ENCODE peak calls at places on chromosomes 13 and 19, in four cellular contexts. Z is GM23338, V is tibial nerve, M is H1. X is an unnamed sample.

GRCh38 chr13:42803563-42804212 is 22.3 kb downstream of the FAM216B start:
- DNase-seq in Z (no peak), M (no peak), V (no peak), X (no peak)

GRCh38 chr13:23847545-23847944 is 41.7 kb downstream of the MIPEP start:
- DNase-seq in V (no peak), M (no peak), Z (no peak), X (peak; percentile 45)

GRCh38 chr13:97067342-97067895 is 73.1 kb upstream of the OXGR1 start:
- DNase-seq in M (no peak), V (no peak), Z (no peak), X (no peak)

GRCh38 chr19:55516878-55517620 is 19.9 kb downstream of the SBK2 start:
- DNase-seq in Z (peak; percentile 95), V (peak; percentile 89), M (peak; percentile 99), X (peak; percentile 81)

GRCh38 chr19:4591296-4591695 is 31.8 kb upstream of the SEMA6B start:
- DNase-seq in Z (no peak), M (no peak), V (no peak), X (no peak)

GRCh38 chr19:29675650-29676186 is 10.5 kb downstream of the PLEKHF1 start:
- DNase-seq in Z (no peak), M (no peak), V (no peak), X (no peak)

GRCh38 chr19:7161292-7161691 is 91.8 kb downstream of the ZNF557 start:
- DNase-seq in V (no peak), M (no peak), Z (no peak), X (no peak)

GRCh38 chr13:29436291-29436690 is 159.2 kb downstream of the SLC7A1 start:
- DNase-seq in V (no peak), M (no peak), Z (no peak), X (no peak)

GRCh38 chr13:43934273-43934672 is 54.6 kb downstream of the LACC1 start:
- DNase-seq in V (no peak), M (no peak), Z (no peak), X (no peak)

GRCh38 chr13:57653229-57653994 is 21.9 kb downstream of the PCDH17 start:
- DNase-seq in V (no peak), Z (no peak), M (no peak), X (no peak)
- H3K4me3 ChIP-seq in V (no peak overlapping the region), Z (no peak overlapping the region), M (no peak overlapping the region), X (no peak overlapping the region)

GRCh38 chr19:18606281-18607221 is at the start of gene CRLF1:
- DNase-seq in M (no peak), V (no peak), Z (peak; percentile 46), X (no peak)
- H3K4me3 ChIP-seq in M (peak within 1 kb of the TSS; percentile 11), V (no peak within 1 kb of the TSS), Z (peak within 1 kb of the TSS; percentile 57), X (no peak within 1 kb of the TSS)

GRCh38 chr13:108268713-108269112 is 805 bp upstream of the TNFSF13B start:
- DNase-seq in M (no peak), V (no peak), Z (no peak), X (no peak)
- H3K4me3 ChIP-seq in M (no peak overlapping the region), V (no peak overlapping the region), Z (no peak overlapping the region), X (no peak overlapping the region)

GRCh38 chr19:48646912-48647216 is 877 bp upstream of the CA11 start:
- DNase-seq in V (no peak), Z (no peak), M (no peak), X (no peak)
- H3K4me3 ChIP-seq in V (no peak overlapping the region), Z (peak overlapping the region; percentile 34), M (no peak overlapping the region), X (peak overlapping the region; percentile 58)

GRCh38 chr19:12484011-12484370 is 625 bp downstream of the ZNF709 start:
- DNase-seq in V (no peak), M (no peak), Z (no peak), X (no peak)

GRCh38 chr19:12484371-12485322 is at the start of gene ZNF709:
- DNase-seq in Z (peak; percentile 97), M (peak; percentile 98), V (peak; percentile 82), X (peak; percentile 89)

GRCh38 chr19:12481781-12482504 is 2.7 kb downstream of the ZNF709 start:
- DNase-seq in Z (no peak), V (no peak), M (no peak), X (no peak)

GRCh38 chr19:12485571-12485970 is 955 bp upstream of the ZNF709 start:
- DNase-seq in M (no peak), Z (peak; percentile 14), V (no peak), X (no peak)

GRCh38 chr19:12482505-12482886 is 2.1 kb downstream of the ZNF709 start:
- DNase-seq in V (no peak), M (no peak), Z (no peak), X (peak; percentile 31)
- H3K4me3 ChIP-seq in V (no peak overlapping the region), M (no peak overlapping the region), Z (no peak overlapping the region), X (peak overlapping the region; percentile 9)

DNA sequence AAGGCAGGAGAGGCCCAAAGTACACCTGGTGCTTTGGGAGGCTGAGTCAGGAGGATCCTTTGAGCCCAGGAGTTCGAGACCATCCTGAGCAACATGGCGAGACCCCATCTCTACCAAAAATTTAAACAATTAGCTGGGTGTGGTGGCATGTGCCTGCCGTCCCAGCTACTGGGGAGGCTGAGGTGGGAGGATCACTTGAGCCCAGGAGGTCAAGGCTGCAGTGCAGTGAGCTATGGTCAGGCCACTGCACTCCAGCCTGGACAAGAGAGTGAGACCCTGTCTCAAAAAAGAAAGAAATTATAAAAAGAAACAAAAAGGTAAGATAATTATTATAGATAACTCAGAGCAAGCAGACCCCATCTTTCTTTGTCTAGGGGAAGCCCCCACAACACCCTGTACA is 1.9 kb downstream of the HOMER3 start:
- DNase-seq in M (no peak), Z (no peak), V (no peak), X (no peak)
- H3K4me3 ChIP-seq in M (peak overlapping the region; percentile 58), Z (peak overlapping the region; percentile 81), V (no peak overlapping the region), X (no peak overlapping the region)

DNA sequence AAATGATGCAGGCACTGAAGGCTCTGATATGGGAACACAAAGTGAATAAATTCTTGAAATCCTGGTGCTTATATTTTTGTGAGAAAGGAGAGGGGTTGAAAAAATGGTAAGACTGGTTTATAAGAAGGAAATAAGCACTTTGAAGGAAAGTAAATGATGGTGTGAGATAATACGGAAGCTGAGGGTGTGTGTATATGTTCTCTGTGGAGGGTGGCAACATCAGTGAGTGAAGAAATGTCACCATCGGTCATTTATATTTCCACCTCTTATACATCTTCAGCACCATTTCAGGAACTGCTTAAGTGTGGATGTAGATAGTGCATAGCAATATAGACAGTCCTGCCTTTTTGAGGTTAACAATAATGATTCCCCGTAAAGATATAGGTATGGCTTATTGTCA is 17.5 kb downstream of the ZNF136 start:
- DNase-seq in Z (no peak), V (no peak), M (no peak), X (no peak)
- H3K4me3 ChIP-seq in Z (no peak overlapping the region), V (no peak overlapping the region), M (no peak overlapping the region), X (no peak overlapping the region)

GRCh38 chr13:63167699-63168337 is 1752.2 kb upstream of the PCDH20 start:
- DNase-seq in M (no peak), V (no peak), Z (peak; percentile 81), X (no peak)

GRCh38 chr13:63161219-63161618 is 1745.6 kb upstream of the PCDH20 start:
- DNase-seq in V (no peak), M (no peak), Z (no peak), X (no peak)

DNA sequence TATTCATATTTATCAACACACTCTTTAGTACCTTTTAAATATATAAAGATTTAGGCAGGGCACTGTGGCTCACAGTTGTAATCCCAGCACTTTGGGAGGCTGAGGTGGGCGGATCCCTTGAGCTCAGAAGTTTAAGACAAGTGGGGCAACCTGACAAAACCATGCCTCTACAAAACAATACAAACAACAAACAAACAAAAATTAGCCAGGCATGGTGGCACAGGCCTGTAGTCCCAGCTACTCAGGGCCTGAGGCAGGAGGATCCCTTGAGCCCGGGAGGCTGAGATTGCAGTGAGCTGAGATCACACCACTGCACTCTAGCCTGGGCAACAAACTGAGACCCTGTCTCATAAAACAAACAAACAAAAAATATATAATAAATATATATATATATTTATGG is 1748.3 kb upstream of the PCDH20 start:
- DNase-seq in Z (no peak), V (no peak), M (no peak), X (no peak)
- H3K4me3 ChIP-seq in Z (no peak overlapping the region), V (no peak overlapping the region), M (no peak overlapping the region), X (no peak overlapping the region)

DNA sequence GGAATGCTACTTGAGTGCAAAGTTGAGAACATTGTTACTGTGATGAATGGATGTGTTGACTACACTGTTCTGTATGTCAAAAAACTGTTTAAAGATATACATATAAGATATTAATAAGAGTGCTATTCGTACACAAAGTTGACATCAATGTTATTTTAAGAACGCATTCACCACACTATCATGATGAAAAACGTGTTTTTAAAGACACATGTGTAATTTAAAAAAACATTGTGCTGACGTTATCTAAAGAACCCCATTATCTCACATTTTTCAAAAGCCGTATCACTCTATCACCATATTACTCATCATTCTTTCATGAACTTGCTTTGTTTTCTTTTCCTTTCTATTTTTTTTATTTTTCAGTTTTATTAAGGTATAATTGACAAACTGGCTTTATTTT is 918.8 kb downstream of the SLITRK1 start:
- DNase-seq in V (no peak), Z (no peak), M (no peak), X (no peak)
- H3K4me3 ChIP-seq in V (no peak overlapping the region), Z (no peak overlapping the region), M (no peak overlapping the region), X (no peak overlapping the region)

X was measured in Jurkat, Clone E6-1.